ENCODE peak calls at places on chromosome 11, in ten cellular contexts. One of them, this sample, is unnamed.

GRCh38 chr11:65492637-65493366 is 6.0 kb upstream of the MALAT1 start:
- DNase-seq in stimulated activated CD8-positive, alpha-beta memory T cell treated with anti-CD3 and anti-CD28 coated beads, Interleukin-7, amount 100 ng/mL, for 24 hours: no peak
- DNase-seq in esophagus muscularis mucosa: no peak
- DNase-seq in MV-4-11: peak
- DNase-seq in H7: no peak
- DNase-seq in AG04449: no peak
- DNase-seq in nucleus accumbens: no peak
- DNase-seq in NCI-H526 treated with DMSO at 0.1 percent for 48 hours: peak
- DNase-seq in stimulated activated CD4-positive, alpha-beta T cell treated with anti-CD3 and anti-CD28 coated beads, Interleukin-1b, Interleukin-23, amount 100 ng/mL, for 24 hours: no peak
- DNase-seq in NCI-H510A treated with DMSO at 0.1 percent for 48 hours: no peak
- DNase-seq in this sample: peak

GRCh38 chr11:21257461-21257860 is 588.1 kb downstream of the NELL1 start:
- DNase-seq in MV-4-11: no peak
- DNase-seq in AG04449: no peak
- DNase-seq in NCI-H526 treated with DMSO at 0.1 percent for 48 hours: no peak
- DNase-seq in H7: no peak
- DNase-seq in NCI-H510A treated with DMSO at 0.1 percent for 48 hours: no peak
- DNase-seq in nucleus accumbens: no peak
- DNase-seq in esophagus muscularis mucosa: no peak
- DNase-seq in stimulated activated CD4-positive, alpha-beta T cell treated with anti-CD3 and anti-CD28 coated beads, Interleukin-1b, Interleukin-23, amount 100 ng/mL, for 24 hours: no peak
- DNase-seq in stimulated activated CD8-positive, alpha-beta memory T cell treated with anti-CD3 and anti-CD28 coated beads, Interleukin-7, amount 100 ng/mL, for 24 hours: no peak
- DNase-seq in this sample: no peak

GRCh38 chr11:115170133-115170815 is 333.9 kb downstream of the CADM1 start:
- DNase-seq in MV-4-11: peak
- DNase-seq in stimulated activated CD8-positive, alpha-beta memory T cell treated with anti-CD3 and anti-CD28 coated beads, Interleukin-7, amount 100 ng/mL, for 24 hours: no peak
- DNase-seq in esophagus muscularis mucosa: no peak
- DNase-seq in nucleus accumbens: no peak
- DNase-seq in NCI-H526 treated with DMSO at 0.1 percent for 48 hours: peak
- DNase-seq in AG04449: no peak
- DNase-seq in stimulated activated CD4-positive, alpha-beta T cell treated with anti-CD3 and anti-CD28 coated beads, Interleukin-1b, Interleukin-23, amount 100 ng/mL, for 24 hours: no peak
- DNase-seq in NCI-H510A treated with DMSO at 0.1 percent for 48 hours: peak
- DNase-seq in H7: peak
- DNase-seq in this sample: peak

GRCh38 chr11:32315121-32315520 is 120.2 kb downstream of the WT1 start:
- DNase-seq in NCI-H510A treated with DMSO at 0.1 percent for 48 hours: no peak
- DNase-seq in AG04449: no peak
- DNase-seq in MV-4-11: no peak
- DNase-seq in esophagus muscularis mucosa: no peak
- DNase-seq in stimulated activated CD8-positive, alpha-beta memory T cell treated with anti-CD3 and anti-CD28 coated beads, Interleukin-7, amount 100 ng/mL, for 24 hours: no peak
- DNase-seq in stimulated activated CD4-positive, alpha-beta T cell treated with anti-CD3 and anti-CD28 coated beads, Interleukin-1b, Interleukin-23, amount 100 ng/mL, for 24 hours: no peak
- DNase-seq in nucleus accumbens: no peak
- DNase-seq in H7: no peak
- DNase-seq in NCI-H526 treated with DMSO at 0.1 percent for 48 hours: no peak
- DNase-seq in this sample: no peak

GRCh38 chr11:18773104-18773503 is 18.5 kb downstream of the PTPN5 start:
- DNase-seq in NCI-H510A treated with DMSO at 0.1 percent for 48 hours: no peak
- DNase-seq in MV-4-11: no peak
- DNase-seq in NCI-H526 treated with DMSO at 0.1 percent for 48 hours: no peak
- DNase-seq in AG04449: no peak
- DNase-seq in stimulated activated CD8-positive, alpha-beta memory T cell treated with anti-CD3 and anti-CD28 coated beads, Interleukin-7, amount 100 ng/mL, for 24 hours: no peak
- DNase-seq in esophagus muscularis mucosa: no peak
- DNase-seq in stimulated activated CD4-positive, alpha-beta T cell treated with anti-CD3 and anti-CD28 coated beads, Interleukin-1b, Interleukin-23, amount 100 ng/mL, for 24 hours: no peak
- DNase-seq in H7: peak
- DNase-seq in nucleus accumbens: no peak
- DNase-seq in this sample: no peak

GRCh38 chr11:73141031-73141308 is 1.1 kb downstream of the FCHSD2 start:
- DNase-seq in nucleus accumbens: no peak
- DNase-seq in stimulated activated CD4-positive, alpha-beta T cell treated with anti-CD3 and anti-CD28 coated beads, Interleukin-1b, Interleukin-23, amount 100 ng/mL, for 24 hours: no peak
- DNase-seq in esophagus muscularis mucosa: peak
- DNase-seq in NCI-H510A treated with DMSO at 0.1 percent for 48 hours: no peak
- DNase-seq in MV-4-11: no peak
- DNase-seq in NCI-H526 treated with DMSO at 0.1 percent for 48 hours: no peak
- DNase-seq in H7: peak
- DNase-seq in AG04449: no peak
- DNase-seq in stimulated activated CD8-positive, alpha-beta memory T cell treated with anti-CD3 and anti-CD28 coated beads, Interleukin-7, amount 100 ng/mL, for 24 hours: no peak
- DNase-seq in this sample: no peak

GRCh38 chr11:82046778-82047177 is 686.9 kb downstream of the FAM181B start:
- DNase-seq in H7: no peak
- DNase-seq in AG04449: no peak
- DNase-seq in esophagus muscularis mucosa: no peak
- DNase-seq in MV-4-11: no peak
- DNase-seq in NCI-H526 treated with DMSO at 0.1 percent for 48 hours: no peak
- DNase-seq in NCI-H510A treated with DMSO at 0.1 percent for 48 hours: no peak
- DNase-seq in stimulated activated CD8-positive, alpha-beta memory T cell treated with anti-CD3 and anti-CD28 coated beads, Interleukin-7, amount 100 ng/mL, for 24 hours: no peak
- DNase-seq in nucleus accumbens: no peak
- DNase-seq in stimulated activated CD4-positive, alpha-beta T cell treated with anti-CD3 and anti-CD28 coated beads, Interleukin-1b, Interleukin-23, amount 100 ng/mL, for 24 hours: no peak
- DNase-seq in this sample: no peak

GRCh38 chr11:130213143-130213978 is 53.8 kb downstream of the ST14 start:
- DNase-seq in esophagus muscularis mucosa: peak
- DNase-seq in NCI-H510A treated with DMSO at 0.1 percent for 48 hours: peak
- DNase-seq in AG04449: no peak
- DNase-seq in MV-4-11: peak
- DNase-seq in stimulated activated CD4-positive, alpha-beta T cell treated with anti-CD3 and anti-CD28 coated beads, Interleukin-1b, Interleukin-23, amount 100 ng/mL, for 24 hours: peak
- DNase-seq in stimulated activated CD8-positive, alpha-beta memory T cell treated with anti-CD3 and anti-CD28 coated beads, Interleukin-7, amount 100 ng/mL, for 24 hours: peak
- DNase-seq in H7: peak
- DNase-seq in nucleus accumbens: no peak
- DNase-seq in NCI-H526 treated with DMSO at 0.1 percent for 48 hours: peak
- DNase-seq in this sample: peak

GRCh38 chr11:73907191-73907590 is 30.4 kb downstream of the PAAF1 start:
- DNase-seq in H7: peak
- DNase-seq in NCI-H526 treated with DMSO at 0.1 percent for 48 hours: no peak
- DNase-seq in nucleus accumbens: no peak
- DNase-seq in esophagus muscularis mucosa: no peak
- DNase-seq in stimulated activated CD8-positive, alpha-beta memory T cell treated with anti-CD3 and anti-CD28 coated beads, Interleukin-7, amount 100 ng/mL, for 24 hours: no peak
- DNase-seq in MV-4-11: peak
- DNase-seq in stimulated activated CD4-positive, alpha-beta T cell treated with anti-CD3 and anti-CD28 coated beads, Interleukin-1b, Interleukin-23, amount 100 ng/mL, for 24 hours: no peak
- DNase-seq in AG04449: no peak
- DNase-seq in NCI-H510A treated with DMSO at 0.1 percent for 48 hours: no peak
- DNase-seq in this sample: peak

GRCh38 chr11:11463397-11463796 is 110.3 kb upstream of the CSNK2A3 start:
- DNase-seq in AG04449: no peak
- DNase-seq in MV-4-11: peak
- DNase-seq in NCI-H526 treated with DMSO at 0.1 percent for 48 hours: peak
- DNase-seq in esophagus muscularis mucosa: no peak
- DNase-seq in nucleus accumbens: no peak
- DNase-seq in stimulated activated CD4-positive, alpha-beta T cell treated with anti-CD3 and anti-CD28 coated beads, Interleukin-1b, Interleukin-23, amount 100 ng/mL, for 24 hours: no peak
- DNase-seq in stimulated activated CD8-positive, alpha-beta memory T cell treated with anti-CD3 and anti-CD28 coated beads, Interleukin-7, amount 100 ng/mL, for 24 hours: no peak
- DNase-seq in NCI-H510A treated with DMSO at 0.1 percent for 48 hours: peak
- DNase-seq in H7: no peak
- DNase-seq in this sample: peak

GRCh38 chr11:114111369-114112042 is 52.0 kb downstream of the ZBTB16 start:
- DNase-seq in stimulated activated CD4-positive, alpha-beta T cell treated with anti-CD3 and anti-CD28 coated beads, Interleukin-1b, Interleukin-23, amount 100 ng/mL, for 24 hours: no peak
- DNase-seq in stimulated activated CD8-positive, alpha-beta memory T cell treated with anti-CD3 and anti-CD28 coated beads, Interleukin-7, amount 100 ng/mL, for 24 hours: no peak
- DNase-seq in NCI-H510A treated with DMSO at 0.1 percent for 48 hours: no peak
- DNase-seq in NCI-H526 treated with DMSO at 0.1 percent for 48 hours: no peak
- DNase-seq in AG04449: no peak
- DNase-seq in H7: no peak
- DNase-seq in MV-4-11: peak
- DNase-seq in esophagus muscularis mucosa: no peak
- DNase-seq in nucleus accumbens: no peak
- DNase-seq in this sample: no peak

GRCh38 chr11:10478066-10478465 is 23.0 kb downstream of the AMPD3 start:
- DNase-seq in stimulated activated CD4-positive, alpha-beta T cell treated with anti-CD3 and anti-CD28 coated beads, Interleukin-1b, Interleukin-23, amount 100 ng/mL, for 24 hours: no peak
- DNase-seq in AG04449: no peak
- DNase-seq in esophagus muscularis mucosa: no peak
- DNase-seq in NCI-H510A treated with DMSO at 0.1 percent for 48 hours: no peak
- DNase-seq in NCI-H526 treated with DMSO at 0.1 percent for 48 hours: no peak
- DNase-seq in MV-4-11: no peak
- DNase-seq in nucleus accumbens: no peak
- DNase-seq in stimulated activated CD8-positive, alpha-beta memory T cell treated with anti-CD3 and anti-CD28 coated beads, Interleukin-7, amount 100 ng/mL, for 24 hours: no peak
- DNase-seq in H7: no peak
- DNase-seq in this sample: no peak

GRCh38 chr11:117089685-117090084 is 8.5 kb downstream of the SIK3 start:
- DNase-seq in NCI-H526 treated with DMSO at 0.1 percent for 48 hours: no peak
- DNase-seq in MV-4-11: no peak
- DNase-seq in nucleus accumbens: no peak
- DNase-seq in esophagus muscularis mucosa: no peak
- DNase-seq in stimulated activated CD8-positive, alpha-beta memory T cell treated with anti-CD3 and anti-CD28 coated beads, Interleukin-7, amount 100 ng/mL, for 24 hours: no peak
- DNase-seq in AG04449: no peak
- DNase-seq in NCI-H510A treated with DMSO at 0.1 percent for 48 hours: no peak
- DNase-seq in H7: no peak
- DNase-seq in stimulated activated CD4-positive, alpha-beta T cell treated with anti-CD3 and anti-CD28 coated beads, Interleukin-1b, Interleukin-23, amount 100 ng/mL, for 24 hours: no peak
- DNase-seq in this sample: no peak

GRCh38 chr11:74870485-74870884 is 78.4 kb downstream of the XRRA1 start:
- DNase-seq in nucleus accumbens: no peak
- DNase-seq in NCI-H526 treated with DMSO at 0.1 percent for 48 hours: no peak
- DNase-seq in NCI-H510A treated with DMSO at 0.1 percent for 48 hours: no peak
- DNase-seq in stimulated activated CD8-positive, alpha-beta memory T cell treated with anti-CD3 and anti-CD28 coated beads, Interleukin-7, amount 100 ng/mL, for 24 hours: no peak
- DNase-seq in MV-4-11: no peak
- DNase-seq in esophagus muscularis mucosa: no peak
- DNase-seq in AG04449: no peak
- DNase-seq in stimulated activated CD4-positive, alpha-beta T cell treated with anti-CD3 and anti-CD28 coated beads, Interleukin-1b, Interleukin-23, amount 100 ng/mL, for 24 hours: no peak
- DNase-seq in H7: peak
- DNase-seq in this sample: peak

GRCh38 chr11:69297225-69297925 is 3.4 kb downstream of the MYEOV start:
- DNase-seq in stimulated activated CD4-positive, alpha-beta T cell treated with anti-CD3 and anti-CD28 coated beads, Interleukin-1b, Interleukin-23, amount 100 ng/mL, for 24 hours: peak
- DNase-seq in nucleus accumbens: peak
- DNase-seq in AG04449: peak
- DNase-seq in NCI-H510A treated with DMSO at 0.1 percent for 48 hours: peak
- DNase-seq in H7: peak
- DNase-seq in MV-4-11: peak
- DNase-seq in stimulated activated CD8-positive, alpha-beta memory T cell treated with anti-CD3 and anti-CD28 coated beads, Interleukin-7, amount 100 ng/mL, for 24 hours: peak
- DNase-seq in esophagus muscularis mucosa: peak
- DNase-seq in NCI-H526 treated with DMSO at 0.1 percent for 48 hours: peak
- DNase-seq in this sample: peak

GRCh38 chr11:35523351-35523768 is 2.1 kb downstream of the PAMR1 start:
- DNase-seq in MV-4-11: no peak
- DNase-seq in H7: no peak
- DNase-seq in NCI-H510A treated with DMSO at 0.1 percent for 48 hours: no peak
- DNase-seq in NCI-H526 treated with DMSO at 0.1 percent for 48 hours: no peak
- DNase-seq in AG04449: no peak
- DNase-seq in nucleus accumbens: no peak
- DNase-seq in esophagus muscularis mucosa: no peak
- DNase-seq in stimulated activated CD4-positive, alpha-beta T cell treated with anti-CD3 and anti-CD28 coated beads, Interleukin-1b, Interleukin-23, amount 100 ng/mL, for 24 hours: no peak
- DNase-seq in stimulated activated CD8-positive, alpha-beta memory T cell treated with anti-CD3 and anti-CD28 coated beads, Interleukin-7, amount 100 ng/mL, for 24 hours: no peak
- DNase-seq in this sample: no peak

GRCh38 chr11:12963789-12964536 is 45.2 kb upstream of the RASSF10 start:
- DNase-seq in esophagus muscularis mucosa: peak
- DNase-seq in stimulated activated CD8-positive, alpha-beta memory T cell treated with anti-CD3 and anti-CD28 coated beads, Interleukin-7, amount 100 ng/mL, for 24 hours: peak
- DNase-seq in stimulated activated CD4-positive, alpha-beta T cell treated with anti-CD3 and anti-CD28 coated beads, Interleukin-1b, Interleukin-23, amount 100 ng/mL, for 24 hours: peak
- DNase-seq in MV-4-11: peak
- DNase-seq in nucleus accumbens: peak
- DNase-seq in H7: peak
- DNase-seq in NCI-H526 treated with DMSO at 0.1 percent for 48 hours: peak
- DNase-seq in NCI-H510A treated with DMSO at 0.1 percent for 48 hours: peak
- DNase-seq in AG04449: no peak
- DNase-seq in this sample: peak

GRCh38 chr11:2760196-2760871 is 60.5 kb upstream of the KCNQ1OT1 start:
- DNase-seq in MV-4-11: no peak
- DNase-seq in NCI-H526 treated with DMSO at 0.1 percent for 48 hours: no peak
- DNase-seq in stimulated activated CD8-positive, alpha-beta memory T cell treated with anti-CD3 and anti-CD28 coated beads, Interleukin-7, amount 100 ng/mL, for 24 hours: no peak
- DNase-seq in stimulated activated CD4-positive, alpha-beta T cell treated with anti-CD3 and anti-CD28 coated beads, Interleukin-1b, Interleukin-23, amount 100 ng/mL, for 24 hours: no peak
- DNase-seq in AG04449: no peak
- DNase-seq in H7: peak
- DNase-seq in nucleus accumbens: no peak
- DNase-seq in NCI-H510A treated with DMSO at 0.1 percent for 48 hours: no peak
- DNase-seq in esophagus muscularis mucosa: no peak
- DNase-seq in this sample: no peak

GRCh38 chr11:111526501-111526900 is 11.9 kb downstream of the HOATZ start:
- DNase-seq in NCI-H526 treated with DMSO at 0.1 percent for 48 hours: no peak
- DNase-seq in stimulated activated CD4-positive, alpha-beta T cell treated with anti-CD3 and anti-CD28 coated beads, Interleukin-1b, Interleukin-23, amount 100 ng/mL, for 24 hours: no peak
- DNase-seq in stimulated activated CD8-positive, alpha-beta memory T cell treated with anti-CD3 and anti-CD28 coated beads, Interleukin-7, amount 100 ng/mL, for 24 hours: no peak
- DNase-seq in NCI-H510A treated with DMSO at 0.1 percent for 48 hours: no peak
- DNase-seq in nucleus accumbens: no peak
- DNase-seq in AG04449: no peak
- DNase-seq in esophagus muscularis mucosa: no peak
- DNase-seq in MV-4-11: no peak
- DNase-seq in H7: no peak
- DNase-seq in this sample: no peak

GRCh38 chr11:64799256-64799924 is 3.6 kb downstream of the MAP4K2 start:
- DNase-seq in MV-4-11: no peak
- DNase-seq in NCI-H526 treated with DMSO at 0.1 percent for 48 hours: no peak
- DNase-seq in H7: peak
- DNase-seq in esophagus muscularis mucosa: no peak
- DNase-seq in stimulated activated CD8-positive, alpha-beta memory T cell treated with anti-CD3 and anti-CD28 coated beads, Interleukin-7, amount 100 ng/mL, for 24 hours: no peak
- DNase-seq in NCI-H510A treated with DMSO at 0.1 percent for 48 hours: no peak
- DNase-seq in stimulated activated CD4-positive, alpha-beta T cell treated with anti-CD3 and anti-CD28 coated beads, Interleukin-1b, Interleukin-23, amount 100 ng/mL, for 24 hours: no peak
- DNase-seq in nucleus accumbens: no peak
- DNase-seq in AG04449: no peak
- DNase-seq in this sample: no peak

GRCh38 chr11:86459682-86460460 is 85.2 kb downstream of the CCDC81 start:
- DNase-seq in stimulated activated CD4-positive, alpha-beta T cell treated with anti-CD3 and anti-CD28 coated beads, Interleukin-1b, Interleukin-23, amount 100 ng/mL, for 24 hours: no peak
- DNase-seq in esophagus muscularis mucosa: no peak
- DNase-seq in NCI-H526 treated with DMSO at 0.1 percent for 48 hours: no peak
- DNase-seq in stimulated activated CD8-positive, alpha-beta memory T cell treated with anti-CD3 and anti-CD28 coated beads, Interleukin-7, amount 100 ng/mL, for 24 hours: no peak
- DNase-seq in NCI-H510A treated with DMSO at 0.1 percent for 48 hours: no peak
- DNase-seq in H7: no peak
- DNase-seq in AG04449: peak
- DNase-seq in MV-4-11: no peak
- DNase-seq in nucleus accumbens: no peak
- DNase-seq in this sample: no peak

GRCh38 chr11:71498091-71498490 is 29.0 kb upstream of the KRTAP5-7 start:
- DNase-seq in stimulated activated CD4-positive, alpha-beta T cell treated with anti-CD3 and anti-CD28 coated beads, Interleukin-1b, Interleukin-23, amount 100 ng/mL, for 24 hours: no peak
- DNase-seq in MV-4-11: no peak
- DNase-seq in stimulated activated CD8-positive, alpha-beta memory T cell treated with anti-CD3 and anti-CD28 coated beads, Interleukin-7, amount 100 ng/mL, for 24 hours: no peak
- DNase-seq in esophagus muscularis mucosa: no peak
- DNase-seq in AG04449: no peak
- DNase-seq in H7: no peak
- DNase-seq in NCI-H510A treated with DMSO at 0.1 percent for 48 hours: no peak
- DNase-seq in nucleus accumbens: no peak
- DNase-seq in NCI-H526 treated with DMSO at 0.1 percent for 48 hours: no peak
- DNase-seq in this sample: no peak

GRCh38 chr11:93089474-93090102 is 108.2 kb downstream of the SLC36A4 start:
- DNase-seq in NCI-H526 treated with DMSO at 0.1 percent for 48 hours: peak
- DNase-seq in nucleus accumbens: no peak
- DNase-seq in MV-4-11: peak
- DNase-seq in stimulated activated CD4-positive, alpha-beta T cell treated with anti-CD3 and anti-CD28 coated beads, Interleukin-1b, Interleukin-23, amount 100 ng/mL, for 24 hours: no peak
- DNase-seq in H7: peak
- DNase-seq in esophagus muscularis mucosa: no peak
- DNase-seq in AG04449: no peak
- DNase-seq in stimulated activated CD8-positive, alpha-beta memory T cell treated with anti-CD3 and anti-CD28 coated beads, Interleukin-7, amount 100 ng/mL, for 24 hours: no peak
- DNase-seq in NCI-H510A treated with DMSO at 0.1 percent for 48 hours: peak
- DNase-seq in this sample: peak

GRCh38 chr11:111098091-111098490 is 147.4 kb upstream of the POU2AF2 start:
- DNase-seq in MV-4-11: no peak
- DNase-seq in H7: no peak
- DNase-seq in NCI-H510A treated with DMSO at 0.1 percent for 48 hours: no peak
- DNase-seq in esophagus muscularis mucosa: no peak
- DNase-seq in stimulated activated CD4-positive, alpha-beta T cell treated with anti-CD3 and anti-CD28 coated beads, Interleukin-1b, Interleukin-23, amount 100 ng/mL, for 24 hours: no peak
- DNase-seq in nucleus accumbens: no peak
- DNase-seq in stimulated activated CD8-positive, alpha-beta memory T cell treated with anti-CD3 and anti-CD28 coated beads, Interleukin-7, amount 100 ng/mL, for 24 hours: no peak
- DNase-seq in NCI-H526 treated with DMSO at 0.1 percent for 48 hours: no peak
- DNase-seq in AG04449: no peak
- DNase-seq in this sample: no peak

GRCh38 chr11:99275521-99275920 is 254.8 kb downstream of the CNTN5 start:
- DNase-seq in stimulated activated CD8-positive, alpha-beta memory T cell treated with anti-CD3 and anti-CD28 coated beads, Interleukin-7, amount 100 ng/mL, for 24 hours: no peak
- DNase-seq in MV-4-11: no peak
- DNase-seq in esophagus muscularis mucosa: no peak
- DNase-seq in nucleus accumbens: no peak
- DNase-seq in NCI-H510A treated with DMSO at 0.1 percent for 48 hours: no peak
- DNase-seq in stimulated activated CD4-positive, alpha-beta T cell treated with anti-CD3 and anti-CD28 coated beads, Interleukin-1b, Interleukin-23, amount 100 ng/mL, for 24 hours: no peak
- DNase-seq in H7: no peak
- DNase-seq in NCI-H526 treated with DMSO at 0.1 percent for 48 hours: no peak
- DNase-seq in AG04449: no peak
- DNase-seq in this sample: no peak

GRCh38 chr11:70303070-70303469 is 32.6 kb downstream of the PPFIA1 start:
- DNase-seq in esophagus muscularis mucosa: no peak
- DNase-seq in NCI-H510A treated with DMSO at 0.1 percent for 48 hours: no peak
- DNase-seq in nucleus accumbens: no peak
- DNase-seq in AG04449: no peak
- DNase-seq in stimulated activated CD4-positive, alpha-beta T cell treated with anti-CD3 and anti-CD28 coated beads, Interleukin-1b, Interleukin-23, amount 100 ng/mL, for 24 hours: no peak
- DNase-seq in NCI-H526 treated with DMSO at 0.1 percent for 48 hours: no peak
- DNase-seq in H7: no peak
- DNase-seq in MV-4-11: no peak
- DNase-seq in stimulated activated CD8-positive, alpha-beta memory T cell treated with anti-CD3 and anti-CD28 coated beads, Interleukin-7, amount 100 ng/mL, for 24 hours: no peak
- DNase-seq in this sample: no peak

GRCh38 chr11:1456596-1457325 is 29.8 kb downstream of the MOB2 start:
- DNase-seq in AG04449: no peak
- DNase-seq in stimulated activated CD8-positive, alpha-beta memory T cell treated with anti-CD3 and anti-CD28 coated beads, Interleukin-7, amount 100 ng/mL, for 24 hours: no peak
- DNase-seq in MV-4-11: no peak
- DNase-seq in stimulated activated CD4-positive, alpha-beta T cell treated with anti-CD3 and anti-CD28 coated beads, Interleukin-1b, Interleukin-23, amount 100 ng/mL, for 24 hours: no peak
- DNase-seq in NCI-H526 treated with DMSO at 0.1 percent for 48 hours: no peak
- DNase-seq in nucleus accumbens: no peak
- DNase-seq in NCI-H510A treated with DMSO at 0.1 percent for 48 hours: no peak
- DNase-seq in esophagus muscularis mucosa: no peak
- DNase-seq in H7: no peak
- DNase-seq in this sample: no peak

GRCh38 chr11:95791385-95792033 is 1.2 kb downstream of the CEP57 start:
- DNase-seq in stimulated activated CD4-positive, alpha-beta T cell treated with anti-CD3 and anti-CD28 coated beads, Interleukin-1b, Interleukin-23, amount 100 ng/mL, for 24 hours: no peak
- DNase-seq in MV-4-11: no peak
- DNase-seq in esophagus muscularis mucosa: no peak
- DNase-seq in stimulated activated CD8-positive, alpha-beta memory T cell treated with anti-CD3 and anti-CD28 coated beads, Interleukin-7, amount 100 ng/mL, for 24 hours: no peak
- DNase-seq in H7: no peak
- DNase-seq in NCI-H526 treated with DMSO at 0.1 percent for 48 hours: no peak
- DNase-seq in NCI-H510A treated with DMSO at 0.1 percent for 48 hours: peak
- DNase-seq in nucleus accumbens: no peak
- DNase-seq in AG04449: no peak
- DNase-seq in this sample: no peak